ENCODE peak calls at places on chromosomes 2 and 18, in six cellular contexts. P, R, N, O, U and E are unnamed samples. For H3K4me1, the result is how much of the 10 kb centered on the place peaks cover.

GRCh38 chr2:148814143-148814852 is 60.7 kb upstream of the KIF5C start:
- DNase-seq in N (no peak), R (no peak), U (no peak), P (no peak), O (no peak), E (peak)

GRCh38 chr2:234998404-234999211 is 46.8 kb downstream of the SH3BP4 start:
- DNase-seq in O (peak), N (no peak), U (no peak), P (no peak), R (peak), E (peak)

GRCh38 chr18:46073474-46074331 is 1.6 kb upstream of the PSTPIP2 start:
- DNase-seq in U (no peak), P (peak), R (no peak), O (peak), N (peak), E (peak)

GRCh38 chr2:54709341-54709809 is 14.1 kb upstream of the EML6 start:
- DNase-seq in R (peak), O (no peak), U (no peak), P (no peak), N (no peak), E (peak)

GRCh38 chr2:3517948-3518495 is 1.3 kb downstream of the ADI1 start:
- DNase-seq in N (no peak), P (no peak), O (peak), R (no peak), U (no peak), E (no peak)

GRCh38 chr18:12711446-12711845 is 8.6 kb downstream of the PSMG2 start:
- DNase-seq in U (no peak), O (no peak), R (no peak), P (no peak), N (no peak), E (no peak)

GRCh38 chr18:8389391-8390340 is 219.6 kb upstream of the RAB12 start:
- DNase-seq in U (peak), P (peak), O (peak), N (peak), R (peak), E (peak)

GRCh38 chr2:124489686-124490085 is 464.6 kb downstream of the CNTNAP5 start:
- DNase-seq in N (no peak), U (no peak), R (no peak), P (no peak), O (no peak), E (no peak)

GRCh38 chr2:180012523-180012922 is 5.4 kb upstream of the CWC22 start:
- DNase-seq in U (no peak), O (peak), P (no peak), R (no peak), N (no peak), E (no peak)

GRCh38 chr18:78699516-78699915 is 280.1 kb upstream of the SALL3 start:
- DNase-seq in O (no peak), N (no peak), U (no peak), P (no peak), R (no peak), E (no peak)

GRCh38 chr2:5673861-5674240 is 18.3 kb upstream of the SOX11 start:
- DNase-seq in O (no peak), R (no peak), P (no peak), U (no peak), N (no peak), E (no peak)

GRCh38 chr2:211033765-211034164 is 477.4 kb downstream of the CPS1 start:
- DNase-seq in N (no peak), O (peak), R (no peak), U (peak), P (peak), E (no peak)

GRCh38 chr2:121368841-121369240 is 83.8 kb upstream of the TFCP2L1 start:
- DNase-seq in R (no peak), U (no peak), O (no peak), P (no peak), N (no peak), E (no peak)

GRCh38 chr2:239273280-239274234 is 127.3 kb downstream of the HDAC4 start:
- DNase-seq in P (no peak), U (no peak), R (peak), N (peak), O (no peak), E (peak)

GRCh38 chr2:98894331-98895000 is 41.6 kb downstream of the CRACDL start:
- DNase-seq in P (no peak), N (no peak), R (no peak), U (no peak), O (no peak), E (no peak)

GRCh38 chr18:22977847-22978701 is 44.9 kb downstream of the RBBP8 start:
- DNase-seq in R (no peak), O (no peak), N (no peak), P (no peak), U (peak), E (no peak)

GRCh38 chr18:52334896-52335295 is 5.1 kb upstream of the DCC start:
- DNase-seq in R (no peak), U (no peak), P (no peak), O (no peak), N (no peak), E (no peak)

GRCh38 chr2:85240055-85240454 is 87.7 kb downstream of the TGOLN2 start:
- DNase-seq in P (no peak), U (no peak), O (no peak), R (no peak), N (no peak), E (no peak)

DNA sequence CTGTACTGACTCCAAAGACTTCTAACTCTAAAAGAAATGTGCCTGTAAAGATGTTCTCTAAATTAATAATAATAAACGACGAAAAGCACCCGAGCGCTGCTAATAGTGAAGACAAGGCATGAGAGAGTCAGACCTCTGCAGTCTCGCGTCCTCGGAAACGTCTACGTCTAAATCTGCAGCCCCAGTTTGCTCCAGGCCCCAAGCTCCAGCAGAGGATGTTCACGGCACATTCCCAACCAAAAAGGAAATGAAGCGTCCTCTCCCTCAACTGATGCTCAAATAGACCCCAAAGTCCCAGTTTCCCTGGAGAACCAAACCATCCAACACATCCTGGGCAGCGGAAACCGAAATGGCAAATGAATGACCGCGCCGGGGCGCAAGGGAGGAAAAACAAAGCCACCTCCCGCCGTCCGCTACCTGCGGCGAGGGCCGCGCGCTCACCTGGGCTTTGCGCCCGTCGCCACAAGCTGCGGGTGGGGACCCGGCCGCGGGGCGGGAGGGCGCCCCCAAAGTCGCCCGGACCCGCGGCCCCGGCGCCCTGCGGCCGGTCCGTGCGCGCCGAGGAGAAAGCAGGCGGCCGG is 47.1 kb upstream of the CCDC150 start:
- DNase-seq in N (no peak), R (peak), P (no peak), O (no peak), U (no peak), E (no peak)
- H3K4me3 ChIP-seq in N (peak), R (peak), P (peak), O (peak), U (peak), E (peak)

GRCh38 chr2:156864753-156865152 is 392.8 kb upstream of the GALNT5 start:
- DNase-seq in O (no peak), N (no peak), U (no peak), P (no peak), R (no peak), E (no peak)

GRCh38 chr2:156867201-156867600 is 390.3 kb upstream of the GALNT5 start:
- DNase-seq in R (no peak), N (no peak), P (no peak), U (no peak), O (no peak), E (no peak)

GRCh38 chr2:156864230-156864629 is 393.3 kb upstream of the GALNT5 start:
- DNase-seq in O (no peak), N (no peak), P (no peak), U (no peak), R (no peak), E (no peak)
- TF ChIP-seq EP300 in O (no peak), N (no peak), P (no peak), U (no peak), R (no peak), E (no peak)

GRCh38 chr2:101116841-101117552 is 34.2 kb downstream of the TBC1D8 start:
- DNase-seq in R (no peak), P (no peak), O (peak), U (no peak), N (no peak), E (no peak)
- H3K4me1 ChIP-seq in R (half or more), P (under half), O (half or more), U (half or more), N (under half), E (half or more)

GRCh38 chr2:30346475-30347169 is 100.4 kb upstream of the LCLAT1 start:
- DNase-seq in P (no peak), U (no peak), N (no peak), O (no peak), R (peak), E (no peak)
- H3K4me3 ChIP-seq in P (no peak), U (no peak), N (no peak), O (no peak), R (peak), E (no peak)

GRCh38 chr2:178478102-178478441 is 328 bp downstream of the FKBP7 start:
- DNase-seq in U (no peak), R (no peak), P (no peak), N (peak), O (no peak), E (no peak)

GRCh38 chr2:178477443-178478099 is 829 bp downstream of the FKBP7 start:
- DNase-seq in O (no peak), P (peak), N (no peak), U (no peak), R (no peak), E (no peak)

GRCh38 chr2:178479758-178480226 is 465 bp upstream of the PLEKHA3 start:
- DNase-seq in N (no peak), P (no peak), O (no peak), R (no peak), U (no peak), E (no peak)

GRCh38 chr2:178479275-178479616 is 846 bp upstream of the FKBP7 start:
- DNase-seq in N (no peak), O (no peak), R (no peak), U (no peak), P (no peak), E (no peak)

DNA sequence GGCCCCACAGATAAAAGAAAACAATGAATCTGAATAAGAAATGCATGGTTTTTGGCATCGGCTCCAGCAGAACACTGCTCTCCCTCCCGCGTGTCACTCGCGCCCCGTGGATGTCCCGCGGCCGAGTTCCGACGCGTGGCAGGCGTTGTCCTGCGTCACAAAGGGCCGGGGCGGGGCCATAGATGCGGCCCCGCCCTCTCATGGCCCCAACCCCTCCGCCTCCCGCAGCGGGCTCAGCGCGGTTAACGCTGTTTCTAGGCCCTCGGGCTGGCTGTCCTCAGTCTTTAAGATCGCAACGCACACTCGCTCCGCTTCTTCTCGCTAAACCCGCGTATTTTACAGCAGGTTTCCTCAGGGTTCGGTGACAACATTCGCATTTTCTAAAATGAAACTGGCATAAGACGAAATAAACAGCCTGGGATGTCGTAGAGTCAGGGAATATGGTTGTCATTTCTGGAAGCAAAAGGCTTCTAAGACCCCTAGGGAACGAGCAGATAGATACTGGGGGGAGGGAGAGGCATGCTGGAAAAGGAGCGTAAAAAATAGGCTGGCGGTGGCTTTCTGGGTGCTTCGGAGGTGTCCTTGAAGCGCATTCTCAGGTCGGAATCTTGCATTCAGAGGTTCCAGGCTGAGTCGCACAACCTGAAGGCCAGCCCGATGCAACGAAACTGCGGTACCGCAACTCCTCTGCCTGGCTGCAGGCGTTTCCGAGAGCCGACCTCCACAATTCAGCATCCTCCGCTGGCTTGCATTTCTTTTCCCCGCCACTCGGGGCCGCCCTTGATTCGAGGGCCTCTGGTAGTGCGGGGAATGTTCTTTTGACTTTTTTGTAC is at the start of gene FKBP7:
- DNase-seq in N (peak), U (peak), O (peak), P (peak), R (peak), E (peak)
- TF ChIP-seq EP300 in N (peak), U (no peak), O (no peak), P (no peak), R (no peak), E (no peak)